ENCODE peak calls at places on chromosomes 11 and 22, in six cellular contexts. N is cortex of kidney; Q is stimulated activated CD4-positive, alpha-beta T cell treated with anti-CD3 and anti-CD28 coated beads, Interleukin-15, amount 100 ng/mL, for 48 hours; W is nucleus accumbens; L is amniotic stem cell; E is T-helper 1 cell. Z is an unnamed sample.

GRCh38 chr11:71418643-71419042 is 29.6 kb downstream of the DHCR7 start:
- DNase-seq in N (no peak), Q (no peak), W (peak), L (no peak), E (no peak), Z (peak)

GRCh38 chr11:105670811-105671210 is 60.9 kb downstream of the GRIA4 start:
- DNase-seq in N (no peak), Q (no peak), W (no peak), L (no peak), E (no peak), Z (no peak)

GRCh38 chr22:40434101-40434500 is 63.7 kb downstream of the SGSM3 start:
- DNase-seq in N (no peak), Q (no peak), W (no peak), L (no peak), E (no peak), Z (no peak)

GRCh38 chr11:66467756-66468155 is 1.1 kb downstream of the PELI3 start:
- DNase-seq in N (no peak), Q (no peak), W (no peak), L (no peak), E (no peak), Z (no peak)

GRCh38 chr11:19232910-19233503 is 7.7 kb downstream of the E2F8 start:
- DNase-seq in N (no peak), Q (no peak), W (no peak), L (peak), E (no peak), Z (no peak)

GRCh38 chr22:48238966-48239365 is 1476.5 kb downstream of the TBC1D22A start:
- DNase-seq in N (no peak), Q (no peak), W (no peak), L (no peak), E (no peak), Z (no peak)

GRCh38 chr22:49548356-49549202 is 279.1 kb downstream of the BRD1 start:
- DNase-seq in N (no peak), Q (no peak), W (no peak), L (no peak), E (no peak), Z (no peak)

GRCh38 chr11:61776561-61777075 is 15.8 kb downstream of the TMEM258 start:
- DNase-seq in N (no peak), Q (peak), W (no peak), L (peak), E (peak), Z (peak)

GRCh38 chr11:116738975-116739374 is 33.8 kb downstream of the BUD13 start:
- DNase-seq in N (no peak), Q (no peak), W (no peak), L (no peak), E (no peak), Z (no peak)